ENCODE peak calls at places on chromosomes 3 and 15, in six cellular contexts. D, B, K, T, V and E are unnamed samples. For H3K4me1, the result is how much of the 10 kb centered on the place peaks cover.

GRCh38 chr3:14717307-14717706 is 42.4 kb downstream of the C3orf20 start:
- DNase-seq in D (no peak), B (no peak), K (no peak), T (no peak), V (no peak), E (no peak)

GRCh38 chr15:67022587-67022986 is 42.8 kb upstream of the SMAD3 start:
- DNase-seq in D (no peak), B (no peak), K (no peak), T (no peak), V (no peak), E (no peak)

GRCh38 chr15:31346367-31347066 is 19.9 kb downstream of the KLF13 start:
- DNase-seq in D (no peak), B (no peak), K (peak), T (no peak), V (no peak), E (peak)

GRCh38 chr15:97978408-97979130 is 18.1 kb downstream of the ARRDC4 start:
- DNase-seq in D (peak), B (no peak), K (no peak), T (no peak), V (peak), E (no peak)

GRCh38 chr15:78950906-78951840 is 6.3 kb upstream of the CTSH start:
- DNase-seq in D (peak), B (no peak), K (no peak), T (no peak), V (peak), E (no peak)

GRCh38 chr3:127709320-127710060 is 36.7 kb downstream of the ABTB1 start:
- DNase-seq in D (no peak), B (no peak), K (no peak), T (no peak), V (no peak), E (no peak)

GRCh38 chr3:126356373-126357298 is 572 bp downstream of the KLF15 start:
- DNase-seq in D (peak), B (peak), K (peak), T (peak), V (peak), E (peak)

GRCh38 chr15:66078196-66078928 is 175.2 kb downstream of the MEGF11 start:
- DNase-seq in D (no peak), B (no peak), K (no peak), T (no peak), V (no peak), E (no peak)

GRCh38 chr3:72186485-72186864 is 401.5 kb upstream of the PROK2 start:
- DNase-seq in D (peak), B (no peak), K (no peak), T (no peak), V (no peak), E (no peak)

GRCh38 chr15:63752075-63752684 is 81.6 kb downstream of the HERC1 start:
- DNase-seq in D (peak), B (peak), K (no peak), T (no peak), V (peak), E (peak)

GRCh38 chr3:11610044-11610671 is 33.6 kb downstream of the VGLL4 start:
- DNase-seq in D (peak), B (peak), K (no peak), T (no peak), V (no peak), E (no peak)

GRCh38 chr3:104920512-104920911 is 446.2 kb upstream of the ALCAM start:
- DNase-seq in D (no peak), B (no peak), K (no peak), T (no peak), V (no peak), E (no peak)

GRCh38 chr3:188627652-188628051 is 473.7 kb downstream of the LPP start:
- DNase-seq in D (peak), B (no peak), K (no peak), T (no peak), V (no peak), E (no peak)

GRCh38 chr3:53880396-53881345 is 1.3 kb downstream of the ACTR8 start:
- DNase-seq in D (peak), B (peak), K (no peak), T (no peak), V (no peak), E (no peak)

GRCh38 chr15:80015156-80015555 is 44.2 kb upstream of the BCL2A1 start:
- DNase-seq in D (peak), B (no peak), K (no peak), T (no peak), V (no peak), E (no peak)

GRCh38 chr3:162610261-162610660 is 1113.7 kb downstream of the OTOL1 start:
- DNase-seq in D (no peak), B (no peak), K (no peak), T (no peak), V (no peak), E (no peak)

GRCh38 chr3:38805004-38805403 is 11.0 kb downstream of the SCN10A start:
- DNase-seq in D (no peak), B (no peak), K (no peak), T (no peak), V (no peak), E (no peak)

GRCh38 chr3:43490640-43491185 is 131.1 kb downstream of the ANO10 start:
- DNase-seq in D (no peak), B (no peak), K (no peak), T (no peak), V (no peak), E (no peak)

GRCh38 chr3:15014606-15015328 is 50.3 kb downstream of the MRPS25 start:
- DNase-seq in D (peak), B (no peak), K (no peak), T (no peak), V (no peak), E (no peak)

GRCh38 chr3:51391566-51392300 is 648 bp downstream of the RBM15B start:
- DNase-seq in D (peak), B (peak), K (peak), T (no peak), V (peak), E (peak)
- H3K4me1 ChIP-seq in D (under half), B (under half), K (half or more), T (half or more), V (under half), E (half or more)

GRCh38 chr3:176352716-176353334 is 844.5 kb downstream of the TBL1XR1 start:
- DNase-seq in D (no peak), B (no peak), K (no peak), T (no peak), V (no peak), E (no peak)
- H3K27ac ChIP-seq in D (no peak), B (no peak), K (no peak), T (no peak), V (no peak), E (no peak)

GRCh38 chr15:52234596-52235541 is 43.7 kb upstream of the GNB5 start:
- DNase-seq in D (no peak), B (no peak), K (no peak), T (no peak), V (no peak), E (no peak)
- H3K4me1 ChIP-seq in D (under half), B (under half), K (under half), T (under half), V (under half), E (under half)

GRCh38 chr15:52537459-52537858 is 8.8 kb upstream of the MYO5A start:
- DNase-seq in D (no peak), B (no peak), K (no peak), T (no peak), V (no peak), E (no peak)
- H3K27ac ChIP-seq in D (no peak), B (no peak), K (no peak), T (no peak), V (no peak), E (no peak)

GRCh38 chr3:69737396-69737795 is 1.9 kb upstream of the MITF start:
- DNase-seq in D (no peak), B (no peak), K (no peak), T (no peak), V (no peak), E (no peak)

GRCh38 chr3:69739204-69740102 is at the start of gene MITF:
- DNase-seq in D (peak), B (peak), K (peak), T (peak), V (peak), E (peak)

GRCh38 chr3:69740103-69741021 is 1.1 kb downstream of the MITF start:
- DNase-seq in D (no peak), B (no peak), K (peak), T (peak), V (peak), E (no peak)

GRCh38 chr3:69738291-69738690 is 973 bp upstream of the MITF start:
- DNase-seq in D (peak), B (no peak), K (no peak), T (no peak), V (no peak), E (no peak)

DNA sequence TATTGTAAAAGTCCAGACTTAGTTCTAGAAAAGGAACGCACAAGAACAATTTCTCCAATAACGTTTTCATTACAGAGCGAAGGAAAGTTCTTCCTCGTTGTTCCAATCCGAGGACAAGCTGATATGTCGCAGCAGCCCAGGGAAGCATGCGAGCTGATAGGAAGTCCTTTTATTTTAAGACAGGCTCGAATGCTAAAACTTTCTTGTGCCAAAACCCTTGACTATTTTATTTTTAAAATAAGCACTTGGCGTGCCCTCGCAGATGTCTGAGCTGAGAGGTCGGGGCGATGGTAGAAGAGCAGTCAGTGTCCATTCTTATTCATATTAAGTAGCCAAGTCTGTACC is 433 bp upstream of the MITF start:
- DNase-seq in D (no peak), B (no peak), K (no peak), T (no peak), V (no peak), E (no peak)
- H3K4me1 ChIP-seq in D (under half), B (under half), K (under half), T (under half), V (under half), E (under half)

GRCh38 chr3:141020139-141020940 is 30.8 kb upstream of the SPSB4 start:
- DNase-seq in D (no peak), B (no peak), K (no peak), T (no peak), V (no peak), E (no peak)
- H3K27ac ChIP-seq in D (no peak), B (no peak), K (no peak), T (no peak), V (no peak), E (no peak)

DNA sequence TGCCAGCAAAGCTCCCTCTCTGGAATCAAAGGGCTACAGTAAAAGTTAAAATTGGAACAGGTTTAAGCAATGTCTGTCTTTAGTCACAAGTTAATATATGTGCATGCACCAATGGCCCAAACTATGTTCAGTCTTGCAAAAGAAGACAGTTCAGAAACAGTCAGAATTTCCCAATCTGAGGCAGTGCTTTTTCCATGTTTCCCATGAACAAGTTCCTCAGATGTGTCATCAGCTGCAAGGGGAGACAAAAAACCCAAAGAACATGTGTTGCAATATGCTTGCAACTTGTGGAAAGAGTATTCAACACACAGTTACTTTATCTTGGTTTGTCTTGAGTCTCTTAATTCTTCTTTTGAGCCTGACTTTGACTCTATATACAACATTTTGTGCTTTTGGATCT is 148.4 kb downstream of the USP13 start:
- DNase-seq in D (peak), B (no peak), K (no peak), T (no peak), V (no peak), E (no peak)
- H3K4me1 ChIP-seq in D (under half), B (under half), K (under half), T (under half), V (under half), E (under half)